ENCODE peak calls at places on chromosomes 4 and X, in four cellular contexts. One of them, this sample, is unnamed.

GRCh38 chr4:83850435-83850834 is 314.5 kb downstream of the GPAT3 start:
- DNase-seq in GM12878: no peak
- DNase-seq in HL-60: no peak
- DNase-seq in K562: no peak
- DNase-seq in this sample: no peak

GRCh38 chr4:189279188-189279587 is 661.5 kb upstream of the FRG1 start:
- DNase-seq in HL-60: no peak
- DNase-seq in K562: no peak
- DNase-seq in GM12878: no peak
- DNase-seq in this sample: no peak

GRCh38 chr4:26130173-26130572 is 190.6 kb upstream of the RBPJ start:
- DNase-seq in K562: no peak
- DNase-seq in HL-60: no peak
- DNase-seq in GM12878: peak
- DNase-seq in this sample: no peak

GRCh38 chr4:137422666-137423065 is 109.6 kb downstream of the PCDH18 start:
- DNase-seq in HL-60: no peak
- DNase-seq in K562: no peak
- DNase-seq in GM12878: no peak
- DNase-seq in this sample: no peak

GRCh38 chr4:151801547-151802516 is 41.0 kb upstream of the GATB start:
- DNase-seq in K562: peak
- DNase-seq in HL-60: peak
- DNase-seq in GM12878: no peak
- DNase-seq in this sample: peak

GRCh38 chr4:15918484-15919129 is 19.9 kb downstream of the FGFBP1 start:
- DNase-seq in HL-60: no peak
- DNase-seq in GM12878: no peak
- DNase-seq in K562: no peak
- DNase-seq in this sample: no peak

GRCh38 chr4:47135210-47135609 is 103.8 kb downstream of the GABRB1 start:
- DNase-seq in GM12878: no peak
- DNase-seq in K562: no peak
- DNase-seq in HL-60: no peak
- DNase-seq in this sample: no peak

GRCh38 chr4:95552942-95553550 is 4.3 kb upstream of the UNC5C start:
- DNase-seq in K562: no peak
- DNase-seq in HL-60: no peak
- DNase-seq in GM12878: no peak
- DNase-seq in this sample: no peak

GRCh38 chrX:123964155-123964554 is 2.6 kb downstream of the STAG2 start:
- DNase-seq in HL-60: no peak
- DNase-seq in GM12878: no peak
- DNase-seq in K562: no peak
- DNase-seq in this sample: no peak

GRCh38 chrX:39728025-39728424 is 369.7 kb downstream of the BCOR start:
- DNase-seq in HL-60: no peak
- DNase-seq in GM12878: no peak
- DNase-seq in K562: no peak
- DNase-seq in this sample: no peak

GRCh38 chrX:41397768-41398167 is 49.4 kb upstream of the NYX start:
- DNase-seq in K562: no peak
- DNase-seq in GM12878: no peak
- DNase-seq in HL-60: no peak
- DNase-seq in this sample: no peak

GRCh38 chr4:56289934-56290333 is 97.4 kb downstream of the AASDH start:
- DNase-seq in HL-60: no peak
- DNase-seq in K562: no peak
- DNase-seq in GM12878: no peak
- DNase-seq in this sample: no peak

DNA sequence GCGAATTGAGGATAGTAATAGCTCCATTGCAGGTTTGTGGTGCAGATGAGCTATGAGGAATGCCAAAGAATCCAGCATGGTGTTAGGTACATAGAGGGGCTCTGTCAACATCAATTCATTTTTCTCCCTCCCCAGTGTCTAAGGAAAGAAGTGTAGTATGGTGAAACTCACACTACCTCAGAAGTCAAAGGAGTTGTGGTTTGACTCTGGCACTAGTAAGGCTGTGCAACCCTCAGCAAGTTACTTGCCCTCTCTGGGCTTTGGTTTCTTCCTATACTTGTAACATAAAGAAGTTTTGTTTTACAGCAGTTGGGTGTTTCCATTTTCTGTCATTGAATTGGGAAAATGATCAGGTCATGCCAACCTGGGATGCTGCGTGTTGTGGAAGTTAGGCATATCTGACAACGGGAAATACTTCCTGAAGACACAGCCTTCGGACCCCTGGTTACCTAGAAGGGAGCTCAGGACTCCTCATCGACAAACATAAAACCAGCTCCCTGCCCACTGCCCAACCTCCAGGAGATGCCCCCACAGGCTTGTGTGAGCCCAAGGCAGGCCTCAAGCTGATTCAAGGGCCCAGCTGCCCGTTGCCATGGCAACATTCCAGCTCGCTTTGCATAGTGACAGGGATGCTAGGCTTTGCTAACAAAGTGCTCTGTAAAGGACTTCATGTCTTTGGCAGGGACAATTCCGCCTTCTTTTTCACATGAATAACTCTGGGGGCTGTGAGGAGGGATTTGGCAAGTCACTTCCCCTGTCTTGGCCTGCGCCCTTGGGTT is 71.3 kb downstream of the RTL5 start:
- DNase-seq in HL-60: no peak
- DNase-seq in K562: no peak
- DNase-seq in GM12878: no peak
- DNase-seq in this sample: no peak
- TF ChIP-seq SPI1 in HL-60: no peak
- TF ChIP-seq SPI1 in K562: no peak
- TF ChIP-seq SPI1 in GM12878: no peak
- TF ChIP-seq SPI1 in this sample: no peak

DNA sequence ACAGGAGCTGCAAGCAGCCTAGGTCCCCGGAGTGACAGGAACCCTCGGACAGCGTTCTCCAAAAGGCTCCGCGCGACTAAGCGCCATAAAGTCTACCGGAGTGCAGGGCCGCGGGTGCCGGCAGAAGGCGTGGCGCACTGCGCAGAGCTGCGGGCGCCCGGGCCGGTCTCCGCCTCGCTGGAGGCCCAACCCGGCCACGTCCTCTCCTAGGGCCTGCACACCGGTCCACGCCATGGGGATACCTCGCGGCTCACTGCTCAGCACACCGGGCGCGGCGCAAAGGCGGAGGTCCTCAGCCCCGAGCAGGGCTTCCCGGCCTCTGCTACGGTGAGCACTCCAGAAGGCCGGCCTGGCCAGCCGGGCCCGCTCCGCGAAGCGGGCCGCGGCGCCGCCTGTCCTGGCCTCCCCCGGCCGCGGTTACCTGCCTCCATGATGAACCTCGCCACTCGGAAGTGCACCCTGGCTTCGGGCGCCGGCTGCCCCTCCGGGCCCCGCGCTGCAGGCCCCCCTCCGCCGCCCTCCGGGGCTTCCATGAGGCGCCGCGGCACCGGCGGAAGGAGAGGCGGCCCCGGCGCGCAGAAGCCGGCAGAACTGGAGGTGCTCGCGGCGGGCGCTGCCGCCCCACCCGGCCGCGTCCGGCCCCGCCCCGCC is at the start of gene CCNQ:
- DNase-seq in HL-60: peak
- DNase-seq in K562: peak
- DNase-seq in GM12878: no peak
- DNase-seq in this sample: no peak
- TF ChIP-seq SPI1 in HL-60: no peak
- TF ChIP-seq SPI1 in K562: no peak
- TF ChIP-seq SPI1 in GM12878: no peak
- TF ChIP-seq SPI1 in this sample: no peak

DNA sequence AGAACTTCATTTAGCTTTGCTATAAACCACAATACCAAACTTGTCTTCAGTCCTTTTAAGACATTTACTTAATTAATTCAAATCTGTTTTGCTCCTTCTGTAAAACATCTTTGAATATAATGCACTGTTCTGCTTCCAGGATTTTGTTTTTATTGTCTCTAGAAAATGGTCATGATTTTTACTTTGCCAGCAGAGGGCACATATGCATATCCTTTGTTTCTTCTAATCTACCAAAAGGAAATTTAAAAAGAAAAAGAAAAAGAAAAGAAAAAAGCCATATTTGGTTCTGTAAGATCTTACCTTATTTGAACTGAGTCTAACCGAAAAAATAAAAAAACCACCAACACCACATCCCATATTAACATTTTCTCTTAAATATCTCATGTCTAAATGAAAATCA is 101.9 kb upstream of the CCSER1 start:
- DNase-seq in HL-60: no peak
- DNase-seq in K562: no peak
- DNase-seq in GM12878: no peak
- DNase-seq in this sample: no peak
- TF ChIP-seq SPI1 in HL-60: no peak
- TF ChIP-seq SPI1 in K562: no peak
- TF ChIP-seq SPI1 in GM12878: no peak
- TF ChIP-seq SPI1 in this sample: no peak

DNA sequence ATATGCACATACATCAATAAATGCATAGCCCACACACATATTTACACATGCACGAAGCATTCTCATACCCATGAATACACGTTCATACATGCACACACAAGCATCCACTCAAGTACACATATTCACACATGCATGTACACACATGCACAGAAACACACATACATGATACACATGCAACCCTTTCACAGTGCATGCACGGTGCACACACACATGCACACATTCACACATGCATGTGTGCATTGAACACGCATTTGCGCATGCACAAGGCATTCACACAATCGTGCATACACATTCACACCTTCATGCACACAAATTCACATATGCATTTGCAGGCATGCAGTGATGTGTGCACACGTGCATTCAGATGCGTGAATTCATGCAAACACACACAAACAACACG is 324.5 kb downstream of the DHRSX start:
- DNase-seq in GM12878: no peak
- DNase-seq in HL-60: no peak
- DNase-seq in K562: no peak
- DNase-seq in this sample: no peak
- TF ChIP-seq SPI1 in GM12878: no peak
- TF ChIP-seq SPI1 in HL-60: no peak
- TF ChIP-seq SPI1 in K562: no peak
- TF ChIP-seq SPI1 in this sample: no peak

GRCh38 chr4:38268837-38269236 is 308.6 kb downstream of the PTTG2 start:
- DNase-seq in HL-60: no peak
- DNase-seq in K562: no peak
- DNase-seq in GM12878: no peak
- DNase-seq in this sample: no peak
- TF ChIP-seq SPI1 in HL-60: no peak
- TF ChIP-seq SPI1 in K562: no peak
- TF ChIP-seq SPI1 in GM12878: no peak
- TF ChIP-seq SPI1 in this sample: no peak

DNA sequence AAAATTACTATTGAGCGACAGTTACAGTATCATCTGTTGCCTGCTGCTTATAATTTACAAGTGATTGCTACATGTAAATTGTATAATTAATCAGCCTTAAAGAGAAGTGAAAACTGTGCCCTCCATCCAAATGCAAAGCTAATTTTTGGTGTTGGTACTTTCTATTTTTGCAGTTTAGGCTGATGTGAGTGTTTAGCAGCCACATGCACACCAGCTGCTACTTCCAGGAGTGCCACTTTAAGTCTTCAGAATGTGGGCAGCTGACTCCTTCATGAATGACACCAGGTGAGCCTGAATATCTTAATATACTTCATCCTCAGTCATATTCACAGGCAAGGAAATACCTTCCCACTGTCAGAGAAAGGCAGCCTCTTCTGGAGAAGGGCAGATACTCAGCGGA is 149.8 kb upstream of the RASGEF1B start:
- DNase-seq in GM12878: no peak
- DNase-seq in K562: no peak
- DNase-seq in HL-60: no peak
- DNase-seq in this sample: no peak
- TF ChIP-seq SPI1 in GM12878: no peak
- TF ChIP-seq SPI1 in K562: no peak
- TF ChIP-seq SPI1 in HL-60: no peak
- TF ChIP-seq SPI1 in this sample: no peak

GRCh38 chr4:74541611-74542177 is 96.8 kb downstream of the AREG start:
- DNase-seq in K562: no peak
- DNase-seq in GM12878: no peak
- DNase-seq in HL-60: no peak
- DNase-seq in this sample: no peak
- TF ChIP-seq SPI1 in K562: no peak
- TF ChIP-seq SPI1 in GM12878: no peak
- TF ChIP-seq SPI1 in HL-60: no peak
- TF ChIP-seq SPI1 in this sample: no peak

GRCh38 chr4:98508825-98509539 is 149.4 kb downstream of the TSPAN5 start:
- DNase-seq in HL-60: no peak
- DNase-seq in GM12878: no peak
- DNase-seq in K562: no peak
- DNase-seq in this sample: no peak

GRCh38 chr4:98508248-98508647 is 150.2 kb downstream of the TSPAN5 start:
- DNase-seq in GM12878: no peak
- DNase-seq in HL-60: no peak
- DNase-seq in K562: no peak
- DNase-seq in this sample: no peak

GRCh38 chr4:98510757-98511517 is 147.5 kb downstream of the TSPAN5 start:
- DNase-seq in HL-60: peak
- DNase-seq in K562: no peak
- DNase-seq in GM12878: no peak
- DNase-seq in this sample: no peak

GRCh38 chr4:98510340-98510739 is 148.1 kb downstream of the TSPAN5 start:
- DNase-seq in GM12878: no peak
- DNase-seq in HL-60: no peak
- DNase-seq in K562: no peak
- DNase-seq in this sample: no peak

GRCh38 chr4:98509641-98510170 is 148.7 kb downstream of the TSPAN5 start:
- DNase-seq in HL-60: no peak
- DNase-seq in GM12878: no peak
- DNase-seq in K562: no peak
- DNase-seq in this sample: no peak
- TF ChIP-seq SPI1 in HL-60: no peak
- TF ChIP-seq SPI1 in GM12878: no peak
- TF ChIP-seq SPI1 in K562: no peak
- TF ChIP-seq SPI1 in this sample: no peak

GRCh38 chrX:95330292-95330691 is 1354.3 kb upstream of the DIAPH2 start:
- DNase-seq in GM12878: no peak
- DNase-seq in HL-60: no peak
- DNase-seq in K562: no peak
- DNase-seq in this sample: no peak

GRCh38 chrX:95332530-95332929 is 1352.1 kb upstream of the DIAPH2 start:
- DNase-seq in HL-60: no peak
- DNase-seq in K562: no peak
- DNase-seq in GM12878: no peak
- DNase-seq in this sample: no peak
- TF ChIP-seq SPI1 in HL-60: no peak
- TF ChIP-seq SPI1 in K562: no peak
- TF ChIP-seq SPI1 in GM12878: no peak
- TF ChIP-seq SPI1 in this sample: no peak

This sample was measured in GM12891.